ENCODE peak calls at places on chromosomes 12 and 14, in six cellular contexts. One of them, this sample, is unnamed.

GRCh38 chr12:21775130-21775920 is 819 bp upstream of the KCNJ8 start:
- DNase-seq in HepG2: no peak
- DNase-seq in A549: no peak
- DNase-seq in tibial nerve: no peak
- DNase-seq in transverse colon: no peak
- DNase-seq in stomach: no peak
- DNase-seq in this sample: no peak

GRCh38 chr12:96908170-96908675 is 1.2 kb downstream of the NEDD1 start:
- DNase-seq in HepG2: no peak
- DNase-seq in A549: peak; percentile 12
- DNase-seq in tibial nerve: no peak
- DNase-seq in transverse colon: no peak
- DNase-seq in stomach: no peak
- DNase-seq in this sample: no peak

GRCh38 chr14:67449096-67449495 is 37.1 kb upstream of the PLEK2 start:
- DNase-seq in HepG2: no peak
- DNase-seq in A549: no peak
- DNase-seq in tibial nerve: no peak
- DNase-seq in transverse colon: no peak
- DNase-seq in stomach: no peak
- DNase-seq in this sample: no peak

GRCh38 chr12:93570552-93571359 is 1.7 kb upstream of the SOCS2 start:
- DNase-seq in HepG2: peak; percentile 53
- DNase-seq in A549: peak; percentile 88
- DNase-seq in tibial nerve: peak; percentile 89
- DNase-seq in transverse colon: peak; percentile 96
- DNase-seq in stomach: peak; percentile 95
- DNase-seq in this sample: peak; percentile 96

GRCh38 chr14:76640923-76641395 is 120.3 kb upstream of the VASH1 start:
- DNase-seq in HepG2: no peak
- DNase-seq in A549: no peak
- DNase-seq in tibial nerve: no peak
- DNase-seq in transverse colon: no peak
- DNase-seq in stomach: no peak
- DNase-seq in this sample: no peak

GRCh38 chr12:21371050-21371449 is 1.7 kb upstream of the IAPP start:
- DNase-seq in HepG2: no peak
- DNase-seq in A549: no peak
- DNase-seq in tibial nerve: no peak
- DNase-seq in transverse colon: no peak
- DNase-seq in stomach: no peak
- DNase-seq in this sample: no peak

GRCh38 chr14:91214306-91214705 is 30.2 kb downstream of the GPR68 start:
- DNase-seq in HepG2: no peak
- DNase-seq in A549: no peak
- DNase-seq in tibial nerve: no peak
- DNase-seq in transverse colon: no peak
- DNase-seq in stomach: no peak
- DNase-seq in this sample: no peak

GRCh38 chr12:45605624-45606023 is 123.9 kb upstream of the ARID2 start:
- DNase-seq in HepG2: no peak
- DNase-seq in A549: no peak
- DNase-seq in tibial nerve: no peak
- DNase-seq in transverse colon: no peak
- DNase-seq in stomach: no peak
- DNase-seq in this sample: no peak

GRCh38 chr12:30989754-30990153 is 63.2 kb downstream of the TSPAN11 start:
- DNase-seq in HepG2: peak; percentile 39
- DNase-seq in A549: peak; percentile 57
- DNase-seq in tibial nerve: no peak
- DNase-seq in transverse colon: peak; percentile 38
- DNase-seq in stomach: no peak
- DNase-seq in this sample: no peak

GRCh38 chr12:52876371-52876770 is 27.6 kb upstream of the KRT78 start:
- DNase-seq in HepG2: no peak
- DNase-seq in A549: no peak
- DNase-seq in tibial nerve: no peak
- DNase-seq in transverse colon: peak; percentile 62
- DNase-seq in stomach: peak; percentile 63
- DNase-seq in this sample: peak; percentile 86

GRCh38 chr14:21398901-21399300 is 15.1 kb upstream of the SUPT16H start:
- DNase-seq in HepG2: no peak
- DNase-seq in A549: no peak
- DNase-seq in tibial nerve: no peak
- DNase-seq in transverse colon: no peak
- DNase-seq in stomach: no peak
- DNase-seq in this sample: no peak

GRCh38 chr12:75792687-75793086 is 238.9 kb downstream of the PHLDA1 start:
- DNase-seq in HepG2: no peak
- DNase-seq in A549: no peak
- DNase-seq in tibial nerve: no peak
- DNase-seq in transverse colon: no peak
- DNase-seq in stomach: no peak
- DNase-seq in this sample: no peak

GRCh38 chr14:89618309-89618708 is 201.3 kb upstream of the FOXN3 start:
- DNase-seq in HepG2: peak; percentile 12
- DNase-seq in A549: no peak
- DNase-seq in tibial nerve: no peak
- DNase-seq in transverse colon: peak; percentile 21
- DNase-seq in stomach: no peak
- DNase-seq in this sample: no peak

GRCh38 chr12:58710896-58711295 is 209.4 kb downstream of the LRIG3 start:
- DNase-seq in HepG2: no peak
- DNase-seq in A549: no peak
- DNase-seq in tibial nerve: no peak
- DNase-seq in transverse colon: no peak
- DNase-seq in stomach: no peak
- DNase-seq in this sample: no peak

GRCh38 chr14:67738740-67739504 is 37.2 kb downstream of the RDH12 start:
- DNase-seq in HepG2: peak; percentile 94
- DNase-seq in A549: peak; percentile 88
- DNase-seq in tibial nerve: peak; percentile 82
- DNase-seq in transverse colon: peak; percentile 48
- DNase-seq in stomach: peak; percentile 63
- DNase-seq in this sample: no peak

GRCh38 chr12:110836291-110836690 is 10.5 kb upstream of the CCDC63 start:
- DNase-seq in HepG2: no peak
- DNase-seq in A549: no peak
- DNase-seq in tibial nerve: no peak
- DNase-seq in transverse colon: no peak
- DNase-seq in stomach: no peak
- DNase-seq in this sample: no peak

GRCh38 chr12:14984036-14984435 is 11.2 kb downstream of the PDE6H start:
- DNase-seq in HepG2: no peak
- DNase-seq in A549: no peak
- DNase-seq in tibial nerve: no peak
- DNase-seq in transverse colon: no peak
- DNase-seq in stomach: no peak
- DNase-seq in this sample: no peak

GRCh38 chr12:65372574-65372973 is 94.1 kb downstream of the MSRB3 start:
- DNase-seq in HepG2: no peak
- DNase-seq in A549: no peak
- DNase-seq in tibial nerve: no peak
- DNase-seq in transverse colon: no peak
- DNase-seq in stomach: no peak
- DNase-seq in this sample: no peak

GRCh38 chr12:107748472-107748871 is 12.5 kb downstream of the PRDM4 start:
- DNase-seq in HepG2: no peak
- DNase-seq in A549: no peak
- DNase-seq in tibial nerve: no peak
- DNase-seq in transverse colon: no peak
- DNase-seq in stomach: no peak
- DNase-seq in this sample: no peak

GRCh38 chr12:11661491-11662085 is 12.1 kb downstream of the ETV6 start:
- DNase-seq in HepG2: no peak
- DNase-seq in A549: no peak
- DNase-seq in tibial nerve: no peak
- DNase-seq in transverse colon: no peak
- DNase-seq in stomach: peak; percentile 67
- DNase-seq in this sample: no peak

GRCh38 chr12:14200598-14200997 is 164.9 kb upstream of the ATF7IP start:
- DNase-seq in HepG2: no peak
- DNase-seq in A549: no peak
- DNase-seq in tibial nerve: no peak
- DNase-seq in transverse colon: no peak
- DNase-seq in stomach: no peak
- DNase-seq in this sample: no peak

GRCh38 chr14:64303471-64303917 is 9.3 kb upstream of the ESR2 start:
- DNase-seq in HepG2: peak; percentile 63
- DNase-seq in A549: peak; percentile 82
- DNase-seq in tibial nerve: no peak
- DNase-seq in transverse colon: no peak
- DNase-seq in stomach: no peak
- DNase-seq in this sample: no peak

GRCh38 chr12:90940872-90941499 is 14.0 kb downstream of the CCER1 start:
- DNase-seq in HepG2: peak; percentile 28
- DNase-seq in A549: peak; percentile 54
- DNase-seq in tibial nerve: no peak
- DNase-seq in transverse colon: no peak
- DNase-seq in stomach: no peak
- DNase-seq in this sample: no peak

GRCh38 chr12:92028039-92028709 is 117.5 kb downstream of the BTG1 start:
- DNase-seq in HepG2: no peak
- DNase-seq in A549: no peak
- DNase-seq in tibial nerve: no peak
- DNase-seq in transverse colon: no peak
- DNase-seq in stomach: no peak
- DNase-seq in this sample: no peak

GRCh38 chr12:106898001-106898966 is 57.4 kb upstream of the TMEM263 start:
- DNase-seq in HepG2: no peak
- DNase-seq in A549: no peak
- DNase-seq in tibial nerve: no peak
- DNase-seq in transverse colon: no peak
- DNase-seq in stomach: no peak
- DNase-seq in this sample: no peak

GRCh38 chr14:93924592-93925355 is 2.4 kb upstream of the FAM181A start:
- DNase-seq in HepG2: no peak
- DNase-seq in A549: no peak
- DNase-seq in tibial nerve: no peak
- DNase-seq in transverse colon: no peak
- DNase-seq in stomach: no peak
- DNase-seq in this sample: no peak

GRCh38 chr14:105500726-105501101 is 9.7 kb downstream of the TEDC1 start:
- DNase-seq in HepG2: no peak
- DNase-seq in A549: no peak
- DNase-seq in tibial nerve: no peak
- DNase-seq in transverse colon: no peak
- DNase-seq in stomach: no peak
- DNase-seq in this sample: peak; percentile 3

GRCh38 chr14:49863483-49864262 is 11.1 kb upstream of the NEMF start:
- DNase-seq in HepG2: no peak
- DNase-seq in A549: no peak
- DNase-seq in tibial nerve: peak; percentile 25
- DNase-seq in transverse colon: no peak
- DNase-seq in stomach: no peak
- DNase-seq in this sample: no peak

GRCh38 chr14:89228921-89229639 is 188.0 kb downstream of the FOXN3 start:
- DNase-seq in HepG2: no peak
- DNase-seq in A549: no peak
- DNase-seq in tibial nerve: no peak
- DNase-seq in transverse colon: no peak
- DNase-seq in stomach: no peak
- DNase-seq in this sample: no peak

DNA sequence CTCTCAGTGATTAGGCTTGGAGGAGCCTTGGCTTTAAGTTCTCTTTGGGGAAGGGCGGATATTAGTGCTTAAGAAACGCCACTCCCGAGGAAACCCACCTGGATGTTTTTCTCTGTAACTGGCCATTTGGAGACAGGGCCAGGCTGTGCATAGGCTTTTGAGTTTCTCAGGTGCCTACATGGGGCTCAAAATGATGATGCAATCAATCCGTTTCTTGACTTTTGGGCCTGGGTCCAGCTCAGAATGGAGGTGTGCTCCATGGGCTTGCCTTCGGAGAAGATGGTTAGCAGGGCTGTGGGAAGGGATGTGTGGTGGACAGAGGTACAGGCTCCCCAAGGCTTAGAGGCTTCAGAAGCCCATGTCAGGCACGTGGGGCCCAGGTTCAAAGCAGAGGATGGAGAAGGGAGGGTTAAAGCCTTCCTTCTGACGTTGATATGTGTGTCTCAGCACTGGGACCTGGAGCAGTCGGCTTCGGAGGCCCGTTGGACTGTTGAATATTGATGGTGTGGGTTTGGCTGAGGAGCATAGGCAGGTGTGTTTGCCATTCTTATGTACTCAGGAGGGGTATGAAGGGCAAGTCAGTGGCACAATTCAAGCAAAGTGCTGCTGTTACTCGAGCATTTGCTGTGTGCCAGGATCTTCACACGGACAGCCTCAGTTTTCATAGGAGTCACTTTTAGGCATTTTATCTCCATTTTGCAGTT is 82.8 kb downstream of the SLC25A47 start:
- DNase-seq in HepG2: no peak
- DNase-seq in A549: no peak
- DNase-seq in tibial nerve: no peak
- DNase-seq in transverse colon: no peak
- DNase-seq in stomach: no peak
- DNase-seq in this sample: no peak
- H3K4me1 ChIP-seq in HepG2: peaks cover 38% of the 10 kb centered on the region
- H3K4me1 ChIP-seq in A549: peaks cover 60% of the 10 kb centered on the region
- H3K4me1 ChIP-seq in tibial nerve: no peaks in the 10 kb centered on the region
- H3K4me1 ChIP-seq in transverse colon: peaks cover 33% of the 10 kb centered on the region
- H3K4me1 ChIP-seq in stomach: peaks cover 14% of the 10 kb centered on the region
- H3K4me1 ChIP-seq in this sample: peaks cover 18% of the 10 kb centered on the region

GRCh38 chr14:73467377-73467776 is 9.0 kb upstream of the NUMB start:
- DNase-seq in HepG2: no peak
- DNase-seq in A549: no peak
- DNase-seq in tibial nerve: no peak
- DNase-seq in transverse colon: no peak
- DNase-seq in stomach: no peak
- DNase-seq in this sample: peak; percentile 80
- TF ChIP-seq EP300 in HepG2: no peak
- TF ChIP-seq EP300 in A549: no peak
- TF ChIP-seq EP300 in tibial nerve: no peak
- TF ChIP-seq EP300 in transverse colon: no peak
- TF ChIP-seq EP300 in stomach: no peak
- TF ChIP-seq EP300 in this sample: no peak

DNA sequence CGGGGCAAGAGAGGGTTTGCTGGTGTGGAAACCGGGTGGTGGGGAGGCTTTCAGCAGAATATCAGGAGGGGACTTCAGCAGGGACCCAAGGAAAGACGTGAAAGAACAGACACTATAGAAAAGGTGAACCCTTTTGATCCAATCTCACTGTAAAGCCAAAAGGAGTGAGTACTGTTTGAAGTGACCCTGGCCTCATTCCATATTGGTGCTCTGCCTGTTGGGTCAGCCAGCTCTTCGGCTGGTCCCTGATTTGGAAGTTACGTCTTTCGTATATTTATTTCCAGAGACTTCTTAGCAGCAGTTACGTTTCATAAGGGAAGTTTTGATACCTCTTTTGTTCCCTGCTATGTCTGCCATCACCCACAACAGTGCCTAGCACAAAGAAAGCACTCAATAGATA is 21.9 kb downstream of the WNT5B start:
- DNase-seq in HepG2: no peak
- DNase-seq in A549: no peak
- DNase-seq in tibial nerve: no peak
- DNase-seq in transverse colon: no peak
- DNase-seq in stomach: no peak
- DNase-seq in this sample: no peak
- H3K27ac ChIP-seq in HepG2: no peak overlapping the region
- H3K27ac ChIP-seq in A549: no peak overlapping the region
- H3K27ac ChIP-seq in tibial nerve: peak overlapping the region; percentile 50
- H3K27ac ChIP-seq in transverse colon: peak overlapping the region; percentile 37
- H3K27ac ChIP-seq in stomach: peak overlapping the region; percentile 56
- H3K27ac ChIP-seq in this sample: no peak overlapping the region

GRCh38 chr12:66724616-66725015 is 45.7 kb upstream of the GRIP1 start:
- DNase-seq in HepG2: no peak
- DNase-seq in A549: no peak
- DNase-seq in tibial nerve: no peak
- DNase-seq in transverse colon: no peak
- DNase-seq in stomach: no peak
- DNase-seq in this sample: no peak
- H3K4me1 ChIP-seq in HepG2: no peaks in the 10 kb centered on the region
- H3K4me1 ChIP-seq in A549: no peaks in the 10 kb centered on the region
- H3K4me1 ChIP-seq in tibial nerve: no peaks in the 10 kb centered on the region
- H3K4me1 ChIP-seq in transverse colon: no peaks in the 10 kb centered on the region
- H3K4me1 ChIP-seq in stomach: no peaks in the 10 kb centered on the region
- H3K4me1 ChIP-seq in this sample: no peaks in the 10 kb centered on the region

This sample was measured in upper lobe of left lung.